ENCODE peak calls at places on chromosomes 3 and 15, in seven cellular contexts. C, L, V, T, E, O and S are unnamed samples.

GRCh38 chr15:88465633-88466219 is 1.5 kb downstream of the MRPL46 start:
- DNase-seq in C (no peak), L (no peak), V (no peak), T (peak; percentile 85), E (no peak), O (peak; percentile 13), S (no peak)

GRCh38 chr15:26864664-26865191 is 2.1 kb upstream of the GABRA5 start:
- DNase-seq in C (no peak), L (peak; percentile 58), V (peak; percentile 39), T (peak; percentile 45), E (no peak), O (peak; percentile 16), S (peak; percentile 73)

GRCh38 chr3:127630811-127631714 is 2.1 kb downstream of the PODXL2 start:
- DNase-seq in C (no peak), L (no peak), V (peak; percentile 25), T (no peak), E (no peak), O (no peak), S (no peak)

GRCh38 chr3:142223282-142223681 is 2.1 kb downstream of the GK5 start:
- DNase-seq in C (no peak), L (no peak), V (no peak), T (no peak), E (no peak), O (no peak), S (no peak)

GRCh38 chr3:82044918-82045715 is 283.7 kb upstream of the GBE1 start:
- DNase-seq in C (no peak), L (no peak), V (peak; percentile 40), T (no peak), E (no peak), O (no peak), S (no peak)

GRCh38 chr3:41710646-41711388 is 251.1 kb downstream of the ULK4 start:
- DNase-seq in C (no peak), L (peak; percentile 50), V (no peak), T (peak; percentile 86), E (no peak), O (peak; percentile 61), S (no peak)

GRCh38 chr15:85749261-85750151 is 45.2 kb downstream of the KLHL25 start:
- DNase-seq in C (peak; percentile 73), L (no peak), V (peak; percentile 61), T (peak; percentile 33), E (no peak), O (no peak), S (peak; percentile 9)

GRCh38 chr15:30985081-30985531 is 6.3 kb downstream of the MTMR10 start:
- DNase-seq in C (no peak), L (no peak), V (no peak), T (peak; percentile 49), E (no peak), O (no peak), S (no peak)

GRCh38 chr3:128726691-128727031 is 678 bp downstream of the RAB7A start:
- DNase-seq in C (peak; percentile 60), L (peak; percentile 35), V (no peak), T (peak; percentile 84), E (peak; percentile 33), O (peak; percentile 28), S (peak; percentile 55)

GRCh38 chr3:41700155-41700554 is 261.7 kb downstream of the ULK4 start:
- DNase-seq in C (no peak), L (no peak), V (no peak), T (no peak), E (no peak), O (no peak), S (no peak)

GRCh38 chr3:159787191-159787590 is 201.4 kb upstream of the IL12A start:
- DNase-seq in C (no peak), L (no peak), V (no peak), T (peak; percentile 96), E (no peak), O (peak; percentile 76), S (no peak)

GRCh38 chr3:68148471-68148870 is 494.1 kb upstream of the SUCLG2 start:
- DNase-seq in C (no peak), L (no peak), V (no peak), T (no peak), E (no peak), O (no peak), S (no peak)

GRCh38 chr15:68791431-68792283 is 29.0 kb downstream of the ANP32A start:
- DNase-seq in C (no peak), L (peak; percentile 45), V (no peak), T (no peak), E (peak; percentile 22), O (no peak), S (no peak)

GRCh38 chr3:197268319-197268718 is 30.1 kb downstream of the DLG1 start:
- DNase-seq in C (no peak), L (no peak), V (no peak), T (no peak), E (no peak), O (no peak), S (no peak)

GRCh38 chr15:54082836-54083492 is 104.7 kb downstream of the UNC13C start:
- DNase-seq in C (no peak), L (peak; percentile 69), V (peak; percentile 21), T (peak; percentile 5), E (no peak), O (no peak), S (peak; percentile 43)

GRCh38 chr3:137792633-137793271 is 28.6 kb downstream of the SOX14 start:
- DNase-seq in C (no peak), L (peak; percentile 65), V (peak; percentile 10), T (peak; percentile 41), E (no peak), O (peak; percentile 6), S (peak; percentile 43)

GRCh38 chr3:126473292-126474168 is 2.2 kb downstream of the ZXDC start:
- DNase-seq in C (no peak), L (no peak), V (no peak), T (no peak), E (no peak), O (no peak), S (no peak)

GRCh38 chr3:172280406-172281051 is 167.7 kb downstream of the GHSR start:
- DNase-seq in C (no peak), L (no peak), V (peak; percentile 91), T (peak; percentile 93), E (no peak), O (peak; percentile 39), S (no peak)

GRCh38 chr3:167736264-167736787 is 805 bp downstream of the SERPINI1 start:
- DNase-seq in C (no peak), L (no peak), V (no peak), T (no peak), E (no peak), O (no peak), S (no peak)